ENCODE peak calls at places on chromosome 19, in seven cellular contexts. One of them, this sample, is unnamed.

GRCh38 chr19:6417713-6418561 is 6.7 kb downstream of the KHSRP start:
- DNase-seq in CD8-positive, alpha-beta T cell: no peak
- DNase-seq in PC-9: no peak
- DNase-seq in mammary epithelial cell: no peak
- DNase-seq in thoracic aorta: no peak
- DNase-seq in OCI-LY7: no peak
- DNase-seq in ovary: no peak
- DNase-seq in this sample: peak

GRCh38 chr19:18659281-18660050 is 22.6 kb downstream of the KLHL26 start:
- DNase-seq in CD8-positive, alpha-beta T cell: no peak
- DNase-seq in PC-9: peak
- DNase-seq in mammary epithelial cell: no peak
- DNase-seq in thoracic aorta: no peak
- DNase-seq in OCI-LY7: no peak
- DNase-seq in ovary: no peak
- DNase-seq in this sample: no peak

GRCh38 chr19:19259741-19260140 is 13.4 kb downstream of the TM6SF2 start:
- DNase-seq in CD8-positive, alpha-beta T cell: no peak
- DNase-seq in PC-9: peak
- DNase-seq in mammary epithelial cell: peak
- DNase-seq in thoracic aorta: no peak
- DNase-seq in OCI-LY7: peak
- DNase-seq in ovary: no peak
- DNase-seq in this sample: no peak

GRCh38 chr19:18731562-18732008 is 48.1 kb downstream of the CRTC1 start:
- DNase-seq in CD8-positive, alpha-beta T cell: no peak
- DNase-seq in PC-9: no peak
- DNase-seq in mammary epithelial cell: no peak
- DNase-seq in thoracic aorta: no peak
- DNase-seq in OCI-LY7: no peak
- DNase-seq in ovary: no peak
- DNase-seq in this sample: no peak

GRCh38 chr19:47068246-47068645 is 19.8 kb upstream of the TMEM160 start:
- DNase-seq in CD8-positive, alpha-beta T cell: no peak
- DNase-seq in PC-9: no peak
- DNase-seq in mammary epithelial cell: no peak
- DNase-seq in thoracic aorta: no peak
- DNase-seq in OCI-LY7: no peak
- DNase-seq in ovary: no peak
- DNase-seq in this sample: no peak

GRCh38 chr19:41299755-41300089 is 10.2 kb upstream of the CCDC97 start:
- DNase-seq in CD8-positive, alpha-beta T cell: no peak
- DNase-seq in PC-9: no peak
- DNase-seq in mammary epithelial cell: no peak
- DNase-seq in thoracic aorta: no peak
- DNase-seq in OCI-LY7: no peak
- DNase-seq in ovary: no peak
- DNase-seq in this sample: peak

GRCh38 chr19:22523940-22524339 is 101.8 kb upstream of the ZNF98 start:
- DNase-seq in CD8-positive, alpha-beta T cell: no peak
- DNase-seq in PC-9: no peak
- DNase-seq in mammary epithelial cell: no peak
- DNase-seq in thoracic aorta: no peak
- DNase-seq in OCI-LY7: no peak
- DNase-seq in ovary: no peak
- DNase-seq in this sample: no peak

GRCh38 chr19:6718741-6719539 is 1.5 kb downstream of the C3 start:
- DNase-seq in CD8-positive, alpha-beta T cell: no peak
- DNase-seq in PC-9: peak
- DNase-seq in mammary epithelial cell: peak
- DNase-seq in thoracic aorta: no peak
- DNase-seq in OCI-LY7: peak
- DNase-seq in ovary: peak
- DNase-seq in this sample: no peak

GRCh38 chr19:22882797-22883196 is 50.7 kb downstream of the ZNF723 start:
- DNase-seq in CD8-positive, alpha-beta T cell: no peak
- DNase-seq in PC-9: peak
- DNase-seq in mammary epithelial cell: peak
- DNase-seq in thoracic aorta: no peak
- DNase-seq in OCI-LY7: peak
- DNase-seq in ovary: no peak
- DNase-seq in this sample: no peak

GRCh38 chr19:6261883-6262282 is 17.9 kb downstream of the MLLT1 start:
- DNase-seq in CD8-positive, alpha-beta T cell: no peak
- DNase-seq in PC-9: no peak
- DNase-seq in mammary epithelial cell: no peak
- DNase-seq in thoracic aorta: no peak
- DNase-seq in OCI-LY7: no peak
- DNase-seq in ovary: no peak
- DNase-seq in this sample: no peak

GRCh38 chr19:16449330-16449961 is 22.3 kb downstream of the EPS15L1 start:
- DNase-seq in CD8-positive, alpha-beta T cell: no peak
- DNase-seq in PC-9: no peak
- DNase-seq in mammary epithelial cell: no peak
- DNase-seq in thoracic aorta: no peak
- DNase-seq in OCI-LY7: peak
- DNase-seq in ovary: no peak
- DNase-seq in this sample: no peak

GRCh38 chr19:33727331-33728028 is 69.2 kb upstream of the KCTD15 start:
- DNase-seq in CD8-positive, alpha-beta T cell: no peak
- DNase-seq in PC-9: no peak
- DNase-seq in mammary epithelial cell: no peak
- DNase-seq in thoracic aorta: no peak
- DNase-seq in OCI-LY7: no peak
- DNase-seq in ovary: no peak
- DNase-seq in this sample: no peak

GRCh38 chr19:57338798-57339378 is 12.2 kb upstream of the ZNF304 start:
- DNase-seq in CD8-positive, alpha-beta T cell: no peak
- DNase-seq in PC-9: no peak
- DNase-seq in mammary epithelial cell: no peak
- DNase-seq in thoracic aorta: no peak
- DNase-seq in OCI-LY7: no peak
- DNase-seq in ovary: no peak
- DNase-seq in this sample: no peak

GRCh38 chr19:30959011-30959410 is 390.2 kb downstream of the TSHZ3 start:
- DNase-seq in CD8-positive, alpha-beta T cell: no peak
- DNase-seq in PC-9: no peak
- DNase-seq in mammary epithelial cell: no peak
- DNase-seq in thoracic aorta: no peak
- DNase-seq in OCI-LY7: no peak
- DNase-seq in ovary: no peak
- DNase-seq in this sample: no peak

GRCh38 chr19:5020368-5020767 is 51.5 kb downstream of the KDM4B start:
- DNase-seq in CD8-positive, alpha-beta T cell: no peak
- DNase-seq in PC-9: no peak
- DNase-seq in mammary epithelial cell: no peak
- DNase-seq in thoracic aorta: no peak
- DNase-seq in OCI-LY7: no peak
- DNase-seq in ovary: no peak
- DNase-seq in this sample: no peak

GRCh38 chr19:53538378-53539109 is 599 bp downstream of the ZNF331 start:
- DNase-seq in CD8-positive, alpha-beta T cell: no peak
- DNase-seq in PC-9: no peak
- DNase-seq in mammary epithelial cell: no peak
- DNase-seq in thoracic aorta: no peak
- DNase-seq in OCI-LY7: peak
- DNase-seq in ovary: no peak
- DNase-seq in this sample: peak

GRCh38 chr19:20413705-20414104 is 151.9 kb downstream of the ZNF737 start:
- DNase-seq in CD8-positive, alpha-beta T cell: no peak
- DNase-seq in PC-9: no peak
- DNase-seq in mammary epithelial cell: no peak
- DNase-seq in thoracic aorta: no peak
- DNase-seq in OCI-LY7: no peak
- DNase-seq in ovary: no peak
- DNase-seq in this sample: no peak

GRCh38 chr19:33796164-33797100 is at the start of gene KCTD15:
- DNase-seq in CD8-positive, alpha-beta T cell: no peak
- DNase-seq in PC-9: no peak
- DNase-seq in mammary epithelial cell: peak
- DNase-seq in thoracic aorta: no peak
- DNase-seq in OCI-LY7: peak
- DNase-seq in ovary: peak
- DNase-seq in this sample: peak

GRCh38 chr19:8638078-8638619 is 7.7 kb downstream of the NFILZ start:
- DNase-seq in CD8-positive, alpha-beta T cell: no peak
- DNase-seq in PC-9: peak
- DNase-seq in mammary epithelial cell: no peak
- DNase-seq in thoracic aorta: no peak
- DNase-seq in OCI-LY7: no peak
- DNase-seq in ovary: no peak
- DNase-seq in this sample: no peak

GRCh38 chr19:31537136-31537535 is 187.9 kb upstream of the TSHZ3 start:
- DNase-seq in CD8-positive, alpha-beta T cell: no peak
- DNase-seq in PC-9: no peak
- DNase-seq in mammary epithelial cell: no peak
- DNase-seq in thoracic aorta: no peak
- DNase-seq in OCI-LY7: no peak
- DNase-seq in ovary: no peak
- DNase-seq in this sample: no peak

GRCh38 chr19:27776020-27776419 is 1436.9 kb downstream of the UQCRFS1 start:
- DNase-seq in CD8-positive, alpha-beta T cell: no peak
- DNase-seq in PC-9: no peak
- DNase-seq in mammary epithelial cell: peak
- DNase-seq in thoracic aorta: no peak
- DNase-seq in OCI-LY7: peak
- DNase-seq in ovary: no peak
- DNase-seq in this sample: no peak

GRCh38 chr19:10288662-10289166 is 1.0 kb upstream of the ICAM5 start:
- DNase-seq in CD8-positive, alpha-beta T cell: no peak
- DNase-seq in PC-9: peak
- DNase-seq in mammary epithelial cell: no peak
- DNase-seq in thoracic aorta: no peak
- DNase-seq in OCI-LY7: peak
- DNase-seq in ovary: no peak
- DNase-seq in this sample: no peak

GRCh38 chr19:7795555-7796161 is 32.6 kb downstream of the CLEC4M start:
- DNase-seq in CD8-positive, alpha-beta T cell: no peak
- DNase-seq in PC-9: no peak
- DNase-seq in mammary epithelial cell: no peak
- DNase-seq in thoracic aorta: no peak
- DNase-seq in OCI-LY7: no peak
- DNase-seq in ovary: no peak
- DNase-seq in this sample: no peak

GRCh38 chr19:55686311-55687050 is 11.5 kb downstream of the EPN1 start:
- DNase-seq in CD8-positive, alpha-beta T cell: no peak
- DNase-seq in PC-9: no peak
- DNase-seq in mammary epithelial cell: no peak
- DNase-seq in thoracic aorta: no peak
- DNase-seq in OCI-LY7: no peak
- DNase-seq in ovary: no peak
- DNase-seq in this sample: no peak

GRCh38 chr19:14135985-14136508 is 342 bp downstream of the ASF1B start:
- DNase-seq in CD8-positive, alpha-beta T cell: no peak
- DNase-seq in PC-9: peak
- DNase-seq in mammary epithelial cell: no peak
- DNase-seq in thoracic aorta: no peak
- DNase-seq in OCI-LY7: no peak
- DNase-seq in ovary: peak
- DNase-seq in this sample: no peak
- H3K27ac ChIP-seq in CD8-positive, alpha-beta T cell: peak
- H3K27ac ChIP-seq in PC-9: no peak
- H3K27ac ChIP-seq in mammary epithelial cell: peak
- H3K27ac ChIP-seq in thoracic aorta: peak
- H3K27ac ChIP-seq in OCI-LY7: peak
- H3K27ac ChIP-seq in ovary: peak
- H3K27ac ChIP-seq in this sample: no peak

DNA sequence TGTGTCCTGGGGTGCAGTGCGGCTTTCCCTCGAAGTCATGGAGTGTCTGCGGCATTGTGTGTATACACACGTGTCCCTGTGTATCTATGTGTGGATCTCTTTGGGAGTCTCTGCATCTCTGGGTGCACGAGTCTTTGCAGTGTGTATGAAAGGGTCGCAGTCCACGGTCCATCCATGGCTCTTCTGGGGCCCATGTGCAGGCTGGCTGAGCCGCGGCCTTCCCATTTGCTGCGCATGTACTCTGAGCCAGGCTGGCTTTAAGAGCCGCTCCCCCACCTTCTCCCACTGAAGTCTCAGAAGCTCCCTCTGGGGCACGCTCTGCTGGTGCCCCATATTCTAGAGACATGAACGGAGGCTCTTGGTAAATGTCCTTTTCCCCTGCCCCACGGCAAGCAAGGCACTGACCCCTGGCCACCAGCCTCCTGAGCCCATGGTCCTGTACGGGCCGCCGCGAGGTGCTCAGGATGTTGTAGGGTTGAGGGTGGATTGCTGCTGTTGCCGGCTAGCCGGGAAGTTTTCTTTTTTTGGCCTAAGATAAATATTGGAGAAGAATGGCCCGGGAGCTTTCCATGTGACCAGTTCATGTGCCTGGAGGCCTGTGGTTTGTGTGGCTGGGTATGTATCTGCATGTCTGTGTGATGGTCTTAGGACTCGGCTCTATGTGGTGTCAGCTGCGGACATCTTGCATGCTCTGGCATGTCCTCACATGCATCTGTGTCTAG is 31.9 kb downstream of the PAK4 start:
- DNase-seq in CD8-positive, alpha-beta T cell: no peak
- DNase-seq in PC-9: no peak
- DNase-seq in mammary epithelial cell: no peak
- DNase-seq in thoracic aorta: no peak
- DNase-seq in OCI-LY7: no peak
- DNase-seq in ovary: no peak
- DNase-seq in this sample: no peak
- H3K27ac ChIP-seq in CD8-positive, alpha-beta T cell: no peak
- H3K27ac ChIP-seq in PC-9: no peak
- H3K27ac ChIP-seq in mammary epithelial cell: no peak
- H3K27ac ChIP-seq in thoracic aorta: no peak
- H3K27ac ChIP-seq in OCI-LY7: no peak
- H3K27ac ChIP-seq in ovary: no peak
- H3K27ac ChIP-seq in this sample: peak

DNA sequence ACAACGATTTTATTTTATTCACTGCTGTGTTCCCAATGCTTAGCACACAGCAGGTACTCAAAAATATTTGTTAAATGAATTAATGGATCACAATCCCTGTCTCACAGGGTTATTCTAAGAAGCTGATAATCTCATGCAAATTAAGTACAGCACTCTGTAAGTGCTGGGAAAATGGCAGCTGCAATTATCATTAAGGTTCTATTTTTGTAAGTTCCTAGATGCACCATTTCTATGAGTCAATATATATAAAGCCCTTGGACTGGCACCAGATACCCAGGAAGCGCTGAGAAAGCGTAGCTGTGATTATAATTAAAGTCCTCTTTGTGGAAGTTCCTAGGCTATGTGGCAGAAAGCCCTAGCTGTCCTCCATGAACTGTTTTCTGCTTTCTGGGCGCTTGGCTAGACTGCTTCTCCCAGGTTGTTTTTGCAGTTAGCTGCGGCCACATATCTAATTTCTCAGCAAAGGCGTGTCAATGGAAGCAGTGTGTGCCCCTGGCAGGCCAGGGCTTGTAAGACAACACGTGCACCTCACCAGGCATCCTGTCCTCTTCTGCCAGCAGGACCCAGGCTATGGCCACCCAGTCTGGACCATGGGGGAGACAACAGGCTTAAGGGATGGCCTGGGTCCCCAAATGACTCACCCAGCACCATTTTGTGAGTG is 5.2 kb upstream of the SRRM5 start:
- DNase-seq in CD8-positive, alpha-beta T cell: no peak
- DNase-seq in PC-9: no peak
- DNase-seq in mammary epithelial cell: peak
- DNase-seq in thoracic aorta: no peak
- DNase-seq in OCI-LY7: no peak
- DNase-seq in ovary: no peak
- DNase-seq in this sample: no peak
- H3K27ac ChIP-seq in CD8-positive, alpha-beta T cell: no peak
- H3K27ac ChIP-seq in PC-9: no peak
- H3K27ac ChIP-seq in mammary epithelial cell: peak
- H3K27ac ChIP-seq in thoracic aorta: no peak
- H3K27ac ChIP-seq in OCI-LY7: no peak
- H3K27ac ChIP-seq in ovary: no peak
- H3K27ac ChIP-seq in this sample: no peak

GRCh38 chr19:3970313-3970807 is 539 bp downstream of the DAPK3 start:
- DNase-seq in CD8-positive, alpha-beta T cell: no peak
- DNase-seq in PC-9: no peak
- DNase-seq in mammary epithelial cell: no peak
- DNase-seq in thoracic aorta: no peak
- DNase-seq in OCI-LY7: no peak
- DNase-seq in ovary: no peak
- DNase-seq in this sample: peak
- H3K27ac ChIP-seq in CD8-positive, alpha-beta T cell: peak
- H3K27ac ChIP-seq in PC-9: peak
- H3K27ac ChIP-seq in mammary epithelial cell: peak
- H3K27ac ChIP-seq in thoracic aorta: peak
- H3K27ac ChIP-seq in OCI-LY7: peak
- H3K27ac ChIP-seq in ovary: peak
- H3K27ac ChIP-seq in this sample: peak

This sample was measured in thyroid gland.